ENCODE peak calls at places on chromosomes 16 and 17, in eight cellular contexts. O is CD8-positive, alpha-beta memory T cell; W is upper lobe of right lung; U is neural progenitor cell; M is fibroblast of lung; T is heart right ventricle; G is GM23248; Q is NT2/D1. D is an unnamed sample.

GRCh38 chr16:87692756-87693155 is 73.0 kb downstream of the KLHDC4 start:
- DNase-seq in O (no peak), W (no peak), U (no peak), M (no peak), T (no peak), Q (no peak), G (no peak), D (no peak)

GRCh38 chr17:29571883-29572681 is 3.6 kb downstream of the TP53I13 start:
- DNase-seq in W (peak; percentile 63), Q (no peak), T (peak; percentile 44), U (no peak), O (peak; percentile 48), M (no peak), G (peak; percentile 56), D (peak; percentile 68)

GRCh38 chr17:39224778-39225307 is 902 bp downstream of the STAC2 start:
- DNase-seq in G (no peak), T (no peak), Q (no peak), W (no peak), U (peak; percentile 49), M (no peak), O (no peak), D (no peak)

GRCh38 chr16:1193825-1194581 is 31.1 kb downstream of the TPSG1 start:
- DNase-seq in G (no peak), T (no peak), M (no peak), O (no peak), W (no peak), U (no peak), Q (no peak), D (no peak)

GRCh38 chr17:44971776-44972483 is 3.8 kb upstream of the C1QL1 start:
- DNase-seq in U (no peak), G (peak; percentile 83), M (peak; percentile 81), T (no peak), O (no peak), Q (no peak), W (no peak), D (no peak)

GRCh38 chr17:58121925-58122324 is 26.3 kb upstream of the OR4D1 start:
- DNase-seq in Q (peak; percentile 20), O (peak; percentile 72), W (no peak), M (peak; percentile 35), U (peak; percentile 54), T (no peak), G (peak; percentile 46), D (no peak)

GRCh38 chr16:11407047-11407982 is 62.1 kb downstream of the RMI2 start:
- DNase-seq in G (peak; percentile 85), O (peak; percentile 69), T (no peak), W (no peak), M (peak; percentile 55), U (peak; percentile 77), Q (peak; percentile 72), D (no peak)

GRCh38 chr17:46768540-46768870 is 50.0 kb downstream of the WNT3 start:
- DNase-seq in M (no peak), Q (no peak), U (no peak), W (no peak), T (no peak), G (no peak), O (no peak), D (peak; percentile 71)

GRCh38 chr17:50944902-50945720 is 79.0 kb upstream of the TOB1 start:
- DNase-seq in W (no peak), U (no peak), Q (no peak), G (no peak), O (no peak), T (no peak), M (no peak), D (peak; percentile 74)

GRCh38 chr17:45307290-45308015 is 9.4 kb downstream of the MAP3K14 start:
- DNase-seq in O (no peak), T (no peak), Q (no peak), U (no peak), G (peak; percentile 93), W (no peak), M (peak; percentile 89), D (no peak)

GRCh38 chr17:3903051-3903825 is 10.4 kb upstream of the CAMKK1 start:
- DNase-seq in M (no peak), U (no peak), G (no peak), T (no peak), Q (no peak), W (no peak), O (no peak), D (no peak)

GRCh38 chr17:43998552-43998951 is 5.9 kb upstream of the NAGS start:
- DNase-seq in G (peak; percentile 71), M (peak; percentile 70), O (no peak), U (no peak), W (no peak), Q (no peak), T (no peak), D (no peak)

GRCh38 chr16:82782715-82783251 is 156.0 kb downstream of the CDH13 start:
- DNase-seq in U (peak; percentile 62), Q (peak; percentile 55), T (peak; percentile 24), O (no peak), W (no peak), G (no peak), M (no peak), D (no peak)

GRCh38 chr16:15993541-15993940 is 44.1 kb downstream of the ABCC1 start:
- DNase-seq in O (no peak), T (no peak), Q (no peak), M (peak; percentile 65), G (peak; percentile 60), W (no peak), U (no peak), D (no peak)

GRCh38 chr17:45022655-45023339 is 28.6 kb downstream of the DCAKD start:
- DNase-seq in U (no peak), M (no peak), T (no peak), W (no peak), O (no peak), G (no peak), Q (no peak), D (no peak)

GRCh38 chr17:44777394-44778348 is 18.9 kb downstream of the ADAM11 start:
- DNase-seq in W (no peak), T (no peak), G (no peak), M (no peak), O (no peak), U (no peak), Q (no peak), D (no peak)

GRCh38 chr16:87812200-87812656 is 46.4 kb upstream of the KLHDC4 start:
- DNase-seq in G (no peak), O (no peak), M (no peak), U (no peak), T (no peak), W (no peak), Q (no peak), D (no peak)

GRCh38 chr16:19997264-19997663 is 76.4 kb downstream of the GPR139 start:
- DNase-seq in G (no peak), M (no peak), O (no peak), U (no peak), W (no peak), Q (no peak), T (no peak), D (no peak)

GRCh38 chr17:82374626-82375331 is 3.2 kb downstream of the UTS2R start:
- DNase-seq in Q (no peak), T (no peak), U (no peak), W (no peak), G (no peak), M (no peak), O (peak; percentile 15), D (no peak)

GRCh38 chr17:74096456-74096855 is 107.0 kb upstream of the RPL38 start:
- DNase-seq in M (no peak), W (peak; percentile 34), O (no peak), U (no peak), G (no peak), T (no peak), Q (no peak), D (no peak)
- H3K27me3 ChIP-seq in M (no peaks in the 10 kb centered on the region), W (peaks cover 9% of the 10 kb centered on the region), O (no peaks in the 10 kb centered on the region), U (no peaks in the 10 kb centered on the region), G (no peaks in the 10 kb centered on the region), T (peaks cover 28% of the 10 kb centered on the region), Q (no peaks in the 10 kb centered on the region), D (peaks cover 5% of the 10 kb centered on the region)

GRCh38 chr16:17343028-17343427 is 127.7 kb downstream of the XYLT1 start:
- DNase-seq in U (no peak), Q (no peak), G (no peak), O (peak; percentile 68), W (no peak), T (no peak), M (no peak), D (no peak)
- H3K4me1 ChIP-seq in U (no peaks in the 10 kb centered on the region), Q (peaks cover 3% of the 10 kb centered on the region), G (peaks cover 21% of the 10 kb centered on the region), O (peaks cover 69% of the 10 kb centered on the region), W (peaks cover 47% of the 10 kb centered on the region), T (peaks cover 28% of the 10 kb centered on the region), M (peaks cover 6% of the 10 kb centered on the region), D (peaks cover 60% of the 10 kb centered on the region)

DNA sequence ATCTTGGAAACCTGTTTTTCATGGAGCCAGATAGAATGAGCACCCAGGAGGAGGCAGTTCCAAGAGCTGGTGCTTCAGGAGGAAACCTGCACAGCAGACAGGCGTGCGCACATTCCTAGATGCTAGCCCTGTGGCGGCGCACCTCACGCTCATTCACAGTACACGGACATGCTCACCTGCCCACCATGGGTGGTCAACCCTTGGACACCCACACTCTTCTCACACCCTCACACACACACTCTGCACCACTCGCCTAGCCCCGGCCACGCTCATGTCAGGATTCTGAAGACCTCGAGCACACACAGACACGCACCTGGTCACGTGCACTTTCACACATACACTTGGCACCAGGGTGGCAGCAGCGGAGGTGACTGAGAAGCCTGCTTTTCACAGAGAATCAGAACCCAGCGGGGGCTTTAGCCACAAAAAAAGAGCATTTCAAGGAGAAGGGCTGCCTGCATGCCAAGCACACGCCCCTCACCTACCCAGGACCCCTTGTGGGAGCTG is 28.6 kb downstream of the RAI1 start:
- DNase-seq in O (no peak), Q (no peak), T (no peak), W (no peak), M (no peak), G (no peak), U (no peak), D (no peak)
- H3K27me3 ChIP-seq in O (no peaks in the 10 kb centered on the region), Q (peaks cover 58% of the 10 kb centered on the region), T (no peaks in the 10 kb centered on the region), W (no peaks in the 10 kb centered on the region), M (no peaks in the 10 kb centered on the region), G (no peaks in the 10 kb centered on the region), U (peaks cover 5% of the 10 kb centered on the region), D (no peaks in the 10 kb centered on the region)

GRCh38 chr16:4624827-4625616 is 396 bp downstream of the MGRN1 start:
- DNase-seq in W (peak; percentile 89), U (peak; percentile 94), O (peak; percentile 75), T (peak; percentile 67), G (peak; percentile 90), M (peak; percentile 67), Q (peak; percentile 78), D (no peak)

GRCh38 chr16:4626396-4626795 is 1.8 kb downstream of the MGRN1 start:
- DNase-seq in M (no peak), Q (no peak), U (peak; percentile 1), T (no peak), W (no peak), G (no peak), O (no peak), D (no peak)

GRCh38 chr16:4624015-4624826 is at the start of gene MGRN1:
- DNase-seq in T (peak; percentile 93), W (peak; percentile 97), U (peak; percentile 99), M (peak; percentile 98), Q (peak; percentile 97), O (peak; percentile 93), G (peak; percentile 99), D (peak; percentile 95)

GRCh38 chr16:4625617-4626159 is 1.1 kb downstream of the MGRN1 start:
- DNase-seq in U (peak; percentile 3), O (no peak), W (no peak), Q (no peak), G (no peak), M (no peak), T (no peak), D (no peak)

DNA sequence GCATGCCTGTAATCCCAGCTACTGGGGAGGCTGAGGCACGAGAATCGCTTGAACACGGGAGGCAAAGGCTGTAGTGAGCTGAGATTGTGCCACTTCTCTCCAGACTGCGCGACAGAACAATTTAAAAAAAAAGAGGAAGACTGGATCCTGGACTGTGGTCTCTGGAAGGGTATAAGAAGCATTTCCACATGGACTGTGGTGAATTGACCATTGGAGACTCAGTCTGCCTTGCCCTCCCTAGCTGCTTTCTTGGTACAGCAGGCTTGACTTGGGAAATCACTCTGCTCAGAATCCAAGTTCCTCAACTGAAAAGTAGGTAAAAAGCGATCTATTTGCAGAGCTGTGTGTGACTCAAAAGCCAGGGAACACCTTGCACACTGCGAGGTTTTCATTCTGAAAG is 1.0 kb upstream of the MGRN1 start:
- DNase-seq in M (no peak), G (no peak), T (no peak), U (no peak), Q (no peak), O (no peak), W (no peak), D (no peak)
- H3K4me1 ChIP-seq in M (peaks cover 5% of the 10 kb centered on the region), G (no peaks in the 10 kb centered on the region), T (peaks cover 22% of the 10 kb centered on the region), U (peaks cover 7% of the 10 kb centered on the region), Q (peaks cover 13% of the 10 kb centered on the region), O (peaks cover 24% of the 10 kb centered on the region), W (peaks cover 23% of the 10 kb centered on the region), D (peaks cover 29% of the 10 kb centered on the region)

D was measured in suprapubic skin.